ENCODE peak calls at places on chromosome 15, in four cellular contexts. Q is cardiac fibroblast, J is left ventricle myocardium inferior, I is GM12865. O is an unnamed sample.

GRCh38 chr15:50107591-50108408 is 11.2 kb downstream of the ATP8B4 start:
- DNase-seq in Q (no peak), J (no peak), I (peak), O (peak)

GRCh38 chr15:101807345-101807945 is 4.1 kb downstream of the OR4F6 start:
- DNase-seq in Q (peak), J (no peak), I (peak), O (no peak)

GRCh38 chr15:51782357-51782896 is 31.0 kb downstream of the TMOD2 start:
- DNase-seq in Q (peak), J (no peak), I (peak), O (no peak)

GRCh38 chr15:98734472-98735284 is 86.3 kb downstream of the IGF1R start:
- DNase-seq in Q (peak), J (no peak), I (peak), O (no peak)

GRCh38 chr15:100338971-100339444 is 2.8 kb downstream of the ADAMTS17 start:
- DNase-seq in Q (peak), J (no peak), I (peak), O (no peak)

GRCh38 chr15:89068325-89068784 is 19.9 kb upstream of the ABHD2 start:
- DNase-seq in Q (peak), J (no peak), I (peak), O (peak)

GRCh38 chr15:60400957-60401356 is 3.2 kb upstream of the ANXA2 start:
- DNase-seq in Q (no peak), J (no peak), I (no peak), O (no peak)

GRCh38 chr15:98906712-98907083 is 100.9 kb downstream of the PGPEP1L start:
- DNase-seq in Q (peak), J (peak), I (no peak), O (no peak)

GRCh38 chr15:65196637-65197336 is 11.6 kb upstream of the CLPX start:
- DNase-seq in Q (no peak), J (no peak), I (no peak), O (no peak)

GRCh38 chr15:40092416-40093223 is 16.1 kb downstream of the BMF start:
- DNase-seq in Q (peak), J (peak), I (no peak), O (no peak)

GRCh38 chr15:42456971-42457370 is 34.0 kb downstream of the ZNF106 start:
- DNase-seq in Q (peak), J (no peak), I (no peak), O (no peak)

GRCh38 chr15:27827336-27827735 is 271.8 kb downstream of the OCA2 start:
- DNase-seq in Q (no peak), J (no peak), I (no peak), O (no peak)

GRCh38 chr15:66783327-66784124 is 81.5 kb downstream of the SMAD6 start:
- DNase-seq in Q (no peak), J (no peak), I (no peak), O (no peak)

GRCh38 chr15:75136118-75136517 is 65.6 kb upstream of the C15orf39 start:
- DNase-seq in Q (no peak), J (no peak), I (no peak), O (no peak)

GRCh38 chr15:99704444-99704838 is 28.8 kb downstream of the LYSMD4 start:
- DNase-seq in Q (peak), J (no peak), I (peak), O (no peak)

GRCh38 chr15:35692256-35692867 is 146.4 kb upstream of the DPH6 start:
- DNase-seq in Q (peak), J (no peak), I (no peak), O (no peak)

GRCh38 chr15:70023769-70024491 is 73.8 kb downstream of the TLE3 start:
- DNase-seq in Q (peak), J (peak), I (peak), O (peak)

GRCh38 chr15:69161878-69162213 is 1.4 kb downstream of the GLCE start:
- DNase-seq in Q (no peak), J (no peak), I (no peak), O (no peak)

GRCh38 chr15:52466134-52466701 is 62.5 kb downstream of the MYO5A start:
- DNase-seq in Q (no peak), J (peak), I (peak), O (peak)

GRCh38 chr15:53080484-53080883 is 290.3 kb upstream of the ONECUT1 start:
- DNase-seq in Q (no peak), J (no peak), I (no peak), O (no peak)

GRCh38 chr15:88375234-88375926 is 91.8 kb downstream of the MRPL46 start:
- DNase-seq in Q (peak), J (no peak), I (no peak), O (no peak)

GRCh38 chr15:64901914-64902313 is 9.8 kb upstream of the ANKDD1A start:
- DNase-seq in Q (no peak), J (no peak), I (no peak), O (no peak)

GRCh38 chr15:42010434-42010833 is 10.4 kb downstream of the PLA2G4E start:
- DNase-seq in Q (peak), J (no peak), I (peak), O (no peak)

GRCh38 chr15:51874751-51875644 is 45.5 kb downstream of the TMOD3 start:
- DNase-seq in Q (peak), J (no peak), I (no peak), O (no peak)

GRCh38 chr15:76258460-76258859 is 52.8 kb downstream of the ETFA start:
- DNase-seq in Q (no peak), J (no peak), I (no peak), O (no peak)

GRCh38 chr15:78241017-78241416 is 6.7 kb upstream of the ACSBG1 start:
- DNase-seq in Q (peak), J (peak), I (peak), O (peak)
- TF ChIP-seq CTCF in Q (peak), J (peak), I (peak), O (peak)

GRCh38 chr15:79296583-79296982 is 14.1 kb downstream of the ANKRD34C start:
- DNase-seq in Q (no peak), J (no peak), I (peak), O (no peak)
- TF ChIP-seq CTCF in Q (peak), J (no peak), I (peak), O (no peak)

GRCh38 chr15:63010920-63011693 is 31.4 kb upstream of the TPM1 start:
- DNase-seq in Q (no peak), J (no peak), I (no peak), O (no peak)
- TF ChIP-seq CTCF in Q (no peak), J (no peak), I (no peak), O (no peak)

GRCh38 chr15:25179673-25180511 is 225.1 kb downstream of the SNRPN start:
- DNase-seq in Q (no peak), J (peak), I (no peak), O (no peak)
- TF ChIP-seq CTCF in Q (no peak), J (no peak), I (no peak), O (no peak)

DNA sequence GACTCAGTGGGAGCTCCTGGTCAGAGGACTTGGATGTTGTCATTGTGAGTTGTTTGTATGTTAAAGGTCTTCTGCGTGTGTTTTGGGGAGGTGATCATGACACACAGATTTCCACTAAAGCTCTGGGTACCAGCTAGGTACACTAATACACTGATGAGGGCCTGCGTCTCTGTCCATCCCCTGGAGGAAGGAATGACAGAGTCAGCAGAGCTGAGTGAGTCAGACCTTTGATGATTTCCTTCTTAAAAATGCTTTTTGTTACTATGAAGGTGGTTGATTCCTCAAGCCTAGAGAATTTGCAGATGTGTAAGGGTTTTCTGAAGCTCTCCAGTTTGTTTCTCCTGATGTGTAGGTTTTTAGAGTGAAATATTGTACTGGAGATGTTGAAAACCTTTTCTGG is 424.1 kb upstream of the TPM1 start:
- DNase-seq in Q (peak), J (no peak), I (no peak), O (no peak)
- TF ChIP-seq CTCF in Q (peak), J (no peak), I (no peak), O (no peak)

O was measured in CD14-positive monocyte.